ENCODE peak calls at places on chromosomes 3 and 15, in four cellular contexts. V, A, S and R are unnamed samples.

GRCh38 chr15:73809728-73810501 is 56.8 kb upstream of the INSYN1 start:
- DNase-seq in A (no peak), S (no peak), V (no peak), R (no peak)

GRCh38 chr3:14379842-14380241 is 22.6 kb upstream of the SLC6A6 start:
- DNase-seq in S (no peak), A (no peak), V (no peak), R (no peak)

GRCh38 chr15:71103102-71103676 is 12.1 kb upstream of the THSD4 start:
- DNase-seq in V (peak), S (peak), A (peak), R (no peak)

GRCh38 chr3:100002599-100003350 is 111.5 kb downstream of the FILIP1L start:
- DNase-seq in A (peak), S (no peak), V (peak), R (no peak)

GRCh38 chr15:92164327-92165000 is 229.2 kb upstream of the ST8SIA2 start:
- DNase-seq in A (peak), S (no peak), V (peak), R (peak)

GRCh38 chr15:65209701-65210643 is 1.3 kb downstream of the CILP start:
- DNase-seq in A (no peak), S (no peak), V (no peak), R (no peak)

GRCh38 chr3:24222165-24222805 is 272.4 kb downstream of the THRB start:
- DNase-seq in S (no peak), V (no peak), A (no peak), R (no peak)

GRCh38 chr3:41200669-41201021 is 1.3 kb downstream of the CTNNB1 start:
- DNase-seq in V (peak), S (no peak), A (peak), R (peak)

GRCh38 chr3:188349276-188349962 is 195.5 kb downstream of the LPP start:
- DNase-seq in A (peak), S (no peak), V (no peak), R (no peak)

GRCh38 chr15:55742498-55742926 is 440 bp downstream of the PRTG start:
- DNase-seq in A (peak), S (no peak), V (peak), R (no peak)

GRCh38 chr3:3200632-3201212 is 21.2 kb upstream of the CRBN start:
- DNase-seq in S (no peak), A (peak), V (peak), R (peak)

GRCh38 chr3:30681276-30682211 is 75.1 kb downstream of the TGFBR2 start:
- DNase-seq in S (no peak), V (peak), A (peak), R (peak)

GRCh38 chr15:63492541-63493077 is 11.8 kb upstream of the USP3 start:
- DNase-seq in S (no peak), V (peak), A (peak), R (no peak)

GRCh38 chr3:346186-346585 is 149.6 kb downstream of the CHL1 start:
- DNase-seq in S (no peak), A (no peak), V (peak), R (no peak)

GRCh38 chr3:195209083-195209835 is 61.7 kb downstream of the XXYLT1 start:
- DNase-seq in V (peak), A (no peak), S (peak), R (no peak)

GRCh38 chr3:195169011-195169410 is 101.9 kb downstream of the XXYLT1 start:
- DNase-seq in S (no peak), A (no peak), V (no peak), R (no peak)

GRCh38 chr3:19213608-19214220 is 65.4 kb downstream of the KCNH8 start:
- DNase-seq in V (no peak), S (no peak), A (no peak), R (no peak)

GRCh38 chr3:60025071-60026055 is 975.5 kb upstream of the CFAP20DC start:
- DNase-seq in A (no peak), S (no peak), V (no peak), R (no peak)

GRCh38 chr3:174945951-174946350 is 86.8 kb downstream of the NAALADL2 start:
- DNase-seq in V (peak), S (no peak), A (no peak), R (no peak)

GRCh38 chr15:25886498-25887140 is 23.5 kb upstream of the ATP10A start:
- DNase-seq in A (no peak), S (no peak), V (no peak), R (no peak)

GRCh38 chr3:33779751-33780150 is 18.7 kb upstream of the PDCD6IP start:
- DNase-seq in S (no peak), V (no peak), A (no peak), R (no peak)

GRCh38 chr3:16066975-16067374 is 107.5 kb upstream of the GALNT15 start:
- DNase-seq in A (peak), S (no peak), V (peak), R (no peak)

GRCh38 chr3:141312359-141313090 is 55.8 kb upstream of the ZBTB38 start:
- DNase-seq in V (no peak), A (no peak), S (no peak), R (no peak)

GRCh38 chr3:134709563-134710312 is 58.9 kb upstream of the KY start:
- DNase-seq in S (no peak), A (no peak), V (no peak), R (no peak)

GRCh38 chr15:35999211-35999610 is 453.2 kb upstream of the DPH6 start:
- DNase-seq in V (no peak), S (no peak), A (peak), R (no peak)

DNA sequence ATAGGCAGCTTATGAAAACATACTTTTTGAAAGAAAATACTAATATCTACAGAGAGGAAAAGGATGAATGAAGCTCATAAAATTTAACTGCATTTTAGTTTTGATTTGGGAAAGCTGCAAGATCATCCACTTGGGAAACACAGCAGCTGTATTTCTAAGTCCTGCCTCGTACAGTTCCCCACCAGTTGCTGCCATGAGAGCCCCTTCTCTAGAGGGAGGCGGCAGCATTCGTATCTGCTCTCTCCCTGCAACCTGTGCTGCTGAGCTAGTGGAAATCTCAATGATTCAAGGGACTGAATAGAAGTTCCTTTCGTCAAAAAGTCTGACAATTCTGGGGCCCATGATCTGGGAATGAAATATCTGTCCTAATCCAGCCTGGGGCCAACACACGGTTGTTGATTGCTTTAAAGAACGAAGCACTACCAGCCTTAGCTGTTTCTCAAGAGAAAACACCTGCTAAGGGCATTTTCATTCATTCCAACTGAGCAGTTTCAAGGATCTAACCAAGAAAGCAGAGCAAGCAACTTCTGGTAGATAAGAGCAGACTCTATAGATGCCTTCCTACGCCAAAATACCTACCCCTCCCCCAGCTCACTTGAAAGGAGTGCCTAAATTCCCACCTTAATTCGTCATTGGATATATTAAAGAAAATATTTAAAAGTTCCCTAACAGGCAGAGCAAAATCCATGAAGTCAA is 223.7 kb downstream of the MAGI1 start:
- DNase-seq in S (no peak), V (no peak), A (no peak), R (no peak)
- H2BK15ac ChIP-seq in S (no peak), V (no peak), A (no peak), R (no peak)

DNA sequence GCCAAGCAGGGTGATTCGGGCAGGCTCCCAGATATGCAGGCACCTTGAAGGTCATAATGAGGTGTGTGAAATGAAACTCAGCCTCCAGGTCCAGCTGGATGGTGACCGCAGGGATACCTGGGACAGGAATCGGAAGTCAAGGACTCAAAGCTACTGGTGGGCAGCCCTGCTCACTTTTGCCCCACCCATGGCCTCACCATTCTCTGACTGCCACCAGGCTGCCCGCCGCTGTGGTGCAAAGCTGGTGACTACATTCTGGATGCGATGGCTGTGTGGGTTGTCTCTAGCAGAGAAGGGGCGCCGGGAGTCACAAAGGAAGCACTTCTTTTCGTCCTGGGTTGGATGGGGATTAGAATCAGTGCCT is 795 bp downstream of the LAMB2 start:
- DNase-seq in S (no peak), V (no peak), A (no peak), R (no peak)
- H3K23ac ChIP-seq in S (no peak), V (peak), A (no peak), R (no peak)

DNA sequence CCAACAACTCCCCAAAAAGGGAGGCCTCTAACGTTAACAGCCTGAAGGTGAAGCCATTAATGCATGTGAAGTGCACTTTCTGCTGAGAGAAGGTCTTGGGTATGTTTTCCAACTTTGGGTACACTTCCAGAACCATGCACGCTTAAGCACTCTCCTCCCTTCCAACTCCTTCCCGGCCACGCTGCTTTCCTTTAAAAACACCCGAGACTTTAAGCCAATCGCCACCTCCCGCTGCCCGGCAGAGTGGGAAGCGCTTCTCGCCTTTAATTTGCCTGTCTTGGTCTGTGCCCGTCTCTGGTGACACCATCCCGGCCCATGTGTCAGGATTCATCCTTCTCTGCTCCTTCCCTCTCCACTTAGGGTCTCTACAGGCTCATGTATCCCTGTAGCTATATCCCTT is 35.3 kb downstream of the ITGB5 start:
- DNase-seq in V (no peak), S (no peak), A (no peak), R (no peak)
- H3K4me3 ChIP-seq in V (no peak), S (no peak), A (no peak), R (no peak)

DNA sequence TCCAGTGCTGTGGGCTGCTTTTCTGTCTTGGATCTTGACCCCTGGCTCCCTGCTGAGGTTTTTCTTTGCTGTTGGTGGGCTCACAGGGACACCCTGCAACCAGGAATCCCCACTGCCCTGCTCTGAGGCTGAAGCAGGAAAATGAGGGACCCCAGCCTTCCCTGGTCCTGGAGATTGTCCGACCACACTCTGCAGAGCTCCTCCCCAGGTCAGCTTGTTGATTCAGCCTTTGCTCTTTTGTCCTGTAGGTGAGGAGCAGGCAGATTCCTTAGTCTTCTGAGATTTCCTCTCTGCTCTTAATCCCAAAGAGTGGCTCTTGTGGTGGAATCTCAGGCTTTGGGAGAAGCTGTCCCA is 194.5 kb downstream of the RPLP1 start:
- DNase-seq in A (no peak), S (no peak), V (no peak), R (no peak)
- H2BK15ac ChIP-seq in A (no peak), S (peak), V (no peak), R (no peak)

GRCh38 chr15:80403712-80404056 is 498 bp upstream of the ARNT2 start:
- DNase-seq in S (peak), A (no peak), V (no peak), R (peak)

GRCh38 chr15:80405970-80406369 is 1.8 kb downstream of the ARNT2 start:
- DNase-seq in S (no peak), V (no peak), A (no peak), R (no peak)

GRCh38 chr15:80405554-80405850 is 1.3 kb downstream of the ARNT2 start:
- DNase-seq in A (no peak), S (no peak), V (no peak), R (no peak)

GRCh38 chr15:80404719-80405553 is 754 bp downstream of the ARNT2 start:
- DNase-seq in A (no peak), V (peak), S (peak), R (peak)

GRCh38 chr15:80404057-80404718 is at the start of gene ARNT2:
- DNase-seq in V (peak), S (peak), A (no peak), R (peak)
- H3K23ac ChIP-seq in V (peak), S (no peak), A (no peak), R (no peak)

DNA sequence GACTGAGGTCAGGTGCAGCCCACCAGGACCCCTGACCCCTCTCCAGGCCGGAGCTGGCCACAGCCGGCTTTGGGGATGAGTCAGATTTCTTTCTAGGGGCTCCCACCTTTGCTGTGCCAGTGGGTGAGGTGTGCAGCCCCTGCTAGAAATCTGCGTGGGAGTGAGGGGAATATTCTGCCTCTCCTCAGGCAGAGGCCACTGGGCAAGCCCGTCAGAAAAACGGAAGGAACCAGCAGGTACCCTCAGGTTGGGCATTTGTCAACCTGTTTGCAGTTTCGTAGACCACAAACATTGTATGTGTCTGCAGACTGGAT is 1.8 kb downstream of the CTDSPL start:
- DNase-seq in V (no peak), A (no peak), S (no peak), R (no peak)
- H3K4me3 ChIP-seq in V (peak), A (no peak), S (no peak), R (no peak)

GRCh38 chr3:151558621-151559020 is 97.8 kb upstream of the IGSF10 start:
- DNase-seq in S (no peak), A (no peak), V (peak), R (no peak)
- H2BK15ac ChIP-seq in S (no peak), A (no peak), V (no peak), R (no peak)

GRCh38 chr3:69724722-69725435 is 14.4 kb upstream of the MITF start:
- DNase-seq in S (no peak), A (peak), V (no peak), R (no peak)
- H3K23ac ChIP-seq in S (no peak), A (peak), V (no peak), R (no peak)

DNA sequence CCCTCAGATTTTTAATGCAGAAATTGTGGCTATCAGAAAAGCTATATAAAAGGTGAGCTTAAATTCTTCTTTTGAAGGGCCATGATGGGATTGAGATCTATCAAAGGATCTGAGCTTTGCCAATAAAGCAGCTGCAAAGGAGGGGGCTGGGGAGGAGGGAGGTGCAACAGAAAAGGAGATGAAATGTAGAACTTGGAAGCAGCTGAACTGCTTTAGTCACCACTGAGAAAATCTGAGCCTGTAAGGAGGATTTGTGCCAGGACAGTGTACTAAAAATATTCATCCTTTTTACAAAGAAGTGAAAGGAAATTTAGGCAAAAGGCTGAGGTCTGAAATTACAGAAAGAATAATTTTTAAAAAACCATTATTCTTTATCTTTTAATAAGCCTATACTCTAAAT is 10.3 kb downstream of the TSPAN3 start:
- DNase-seq in A (no peak), V (peak), S (no peak), R (no peak)
- H3K4me3 ChIP-seq in A (no peak), V (no peak), S (no peak), R (no peak)